ENCODE peak calls at places on chromosomes 6 and 20, in ten cellular contexts. X is left lung, T is cardiac muscle cell, E is GM23338, L is AG04450, O is stomach, U is AG10803, C is mammary epithelial cell, W is left ventricle myocardium inferior, S is Panc1. I is an unnamed sample.

GRCh38 chr6:41635365-41635764 is 2.9 kb upstream of the MDFI start:
- DNase-seq in X (no peak), E (no peak), U (no peak), T (no peak), L (no peak), C (no peak), O (no peak), S (no peak), W (no peak), I (no peak)

GRCh38 chr6:138527376-138528092 is 28.2 kb upstream of the NHSL1 start:
- DNase-seq in L (no peak), W (no peak), U (peak; percentile 24), T (no peak), C (no peak), S (no peak), E (peak; percentile 44), X (no peak), O (no peak), I (no peak)

GRCh38 chr6:154157082-154157481 is 118.0 kb downstream of the OPRM1 start:
- DNase-seq in S (no peak), E (no peak), O (no peak), U (no peak), L (no peak), W (no peak), X (no peak), C (no peak), T (no peak), I (no peak)

GRCh38 chr6:90719321-90720195 is 132.7 kb upstream of the MAP3K7 start:
- DNase-seq in X (no peak), E (no peak), U (no peak), W (no peak), S (no peak), C (peak; percentile 67), T (no peak), O (no peak), L (no peak), I (no peak)

GRCh38 chr6:66396549-66396948 is 689.5 kb upstream of the EYS start:
- DNase-seq in W (no peak), U (no peak), S (no peak), X (no peak), C (no peak), E (no peak), L (no peak), O (peak; percentile 26), T (no peak), I (no peak)

GRCh38 chr6:24990227-24990843 is 54.6 kb upstream of the RIPOR2 start:
- DNase-seq in T (peak; percentile 65), E (no peak), W (no peak), O (no peak), X (no peak), S (no peak), U (peak; percentile 17), L (no peak), C (no peak), I (no peak)

GRCh38 chr20:5864873-5865582 is 85.3 kb downstream of the TRMT6 start:
- DNase-seq in T (peak; percentile 81), X (no peak), O (no peak), L (no peak), W (no peak), C (peak; percentile 48), E (no peak), S (no peak), U (peak; percentile 45), I (no peak)

GRCh38 chr20:57388953-57389694 is 2.1 kb upstream of the RBM38 start:
- DNase-seq in S (no peak), X (peak; percentile 82), T (peak; percentile 84), W (peak; percentile 86), C (peak; percentile 58), E (peak; percentile 80), U (peak; percentile 71), L (no peak), O (peak; percentile 90), I (no peak)

GRCh38 chr6:21846541-21847451 is 253.2 kb downstream of the SOX4 start:
- DNase-seq in L (no peak), C (no peak), S (no peak), U (no peak), T (no peak), X (no peak), O (no peak), E (peak; percentile 69), W (no peak), I (peak; percentile 86)

GRCh38 chr6:134342211-134342610 is 24.3 kb upstream of the SGK1 start:
- DNase-seq in U (no peak), X (no peak), T (no peak), E (no peak), W (peak; percentile 79), C (no peak), O (no peak), L (no peak), S (no peak), I (no peak)

GRCh38 chr6:2498224-2498623 is 252.5 kb downstream of the MYLK4 start:
- DNase-seq in O (no peak), X (no peak), W (no peak), S (no peak), C (peak; percentile 83), L (no peak), T (peak; percentile 29), E (no peak), U (no peak), I (no peak)

GRCh38 chr20:40462600-40462999 is 226.4 kb downstream of the MAFB start:
- DNase-seq in L (no peak), T (no peak), X (no peak), W (no peak), O (no peak), E (no peak), U (no peak), S (no peak), C (no peak), I (no peak)

GRCh38 chr6:42449917-42450313 is 1.8 kb downstream of the TRERF1 start:
- DNase-seq in E (peak; percentile 63), C (no peak), U (no peak), O (no peak), T (no peak), S (no peak), L (no peak), X (no peak), W (no peak), I (no peak)

GRCh38 chr20:50980851-50981713 is 22.5 kb downstream of the MOCS3 start:
- DNase-seq in C (peak; percentile 52), T (peak; percentile 75), U (peak; percentile 64), E (peak; percentile 89), W (no peak), O (peak; percentile 51), S (no peak), X (peak; percentile 51), L (no peak), I (peak; percentile 47)

GRCh38 chr6:34888441-34888820 is 589 bp upstream of the TAF11 start:
- DNase-seq in X (no peak), W (no peak), C (no peak), O (no peak), S (no peak), L (no peak), T (no peak), E (no peak), U (peak; percentile 8), I (no peak)

GRCh38 chr6:27644528-27644927 is 171.6 kb upstream of the ZNF184 start:
- DNase-seq in W (no peak), O (no peak), T (no peak), E (no peak), C (no peak), X (no peak), U (no peak), S (no peak), L (no peak), I (no peak)

GRCh38 chr6:170130771-170131241 is 160.1 kb downstream of the DLL1 start:
- DNase-seq in X (no peak), C (no peak), E (no peak), W (no peak), T (no peak), L (no peak), U (no peak), O (peak; percentile 23), S (no peak), I (no peak)

GRCh38 chr6:27684264-27685211 is 211.6 kb upstream of the ZNF184 start:
- DNase-seq in X (peak; percentile 44), U (peak; percentile 73), E (peak; percentile 92), L (no peak), C (peak; percentile 92), W (no peak), T (peak; percentile 84), S (peak; percentile 98), O (no peak), I (peak; percentile 84)

DNA sequence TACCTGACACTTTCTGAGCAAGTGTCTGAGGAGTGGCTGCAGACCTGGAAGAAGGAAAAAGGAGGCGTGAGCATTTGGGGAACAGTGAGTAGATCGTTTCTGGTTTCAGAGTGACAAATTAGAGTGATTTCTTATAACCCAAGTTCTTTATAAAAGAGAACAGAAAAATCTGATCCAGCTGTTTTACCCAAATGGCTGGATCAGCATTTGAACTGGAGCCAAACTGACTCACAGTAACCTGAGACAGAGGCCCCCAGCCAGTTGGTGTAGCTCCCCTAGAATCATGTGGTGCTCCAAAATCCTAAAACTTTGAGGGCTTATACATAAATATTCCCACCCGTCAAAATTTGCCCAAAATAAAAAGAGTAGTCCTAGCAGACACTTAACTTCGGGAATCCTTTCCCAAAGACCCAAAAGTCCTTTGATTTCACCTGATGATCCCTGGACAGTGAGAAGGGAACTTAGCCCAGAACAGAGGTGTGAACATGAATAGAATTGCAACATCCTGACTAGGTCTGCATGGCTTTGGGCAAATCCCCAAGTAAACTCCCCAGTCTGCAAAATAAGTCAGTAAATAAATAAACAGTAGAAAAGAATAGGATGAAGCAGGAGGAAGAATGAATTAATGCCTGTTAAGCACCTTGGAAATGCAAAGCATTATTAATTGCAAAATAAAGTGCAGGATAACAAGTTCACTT is 262.1 kb upstream of the JARID2 start:
- DNase-seq in X (no peak), L (no peak), T (peak; percentile 7), O (no peak), E (no peak), U (no peak), C (peak; percentile 17), S (no peak), W (no peak), I (no peak)
- H3K4me3 ChIP-seq in X (no peak overlapping the region), L (no peak overlapping the region), T (no peak overlapping the region), O (no peak overlapping the region), E (no peak overlapping the region), U (no peak overlapping the region), C (no peak overlapping the region), S (no peak overlapping the region), W (no peak overlapping the region), I (no peak overlapping the region)

GRCh38 chr6:166553563-166554271 is 32.8 kb downstream of the RAMACL start:
- DNase-seq in E (no peak), X (no peak), O (no peak), S (no peak), W (peak; percentile 50), C (peak; percentile 81), L (peak; percentile 61), T (peak; percentile 81), U (peak; percentile 88), I (no peak)
- H3K4me3 ChIP-seq in E (no peak overlapping the region), X (no peak overlapping the region), O (no peak overlapping the region), S (no peak overlapping the region), W (peak overlapping the region; percentile 22), C (no peak overlapping the region), L (no peak overlapping the region), T (no peak overlapping the region), U (no peak overlapping the region), I (no peak overlapping the region)

GRCh38 chr6:165659945-165660862 is 2.8 kb downstream of the PDE10A start:
- DNase-seq in X (no peak), U (no peak), W (no peak), T (peak; percentile 48), C (no peak), O (no peak), L (no peak), E (peak; percentile 75), S (no peak), I (no peak)
- H3K4me3 ChIP-seq in X (peak overlapping the region; percentile 28), U (peak overlapping the region; percentile 41), W (peak overlapping the region; percentile 93), T (peak overlapping the region; percentile 70), C (no peak overlapping the region), O (peak overlapping the region; percentile 57), L (peak overlapping the region; percentile 40), E (peak overlapping the region; percentile 71), S (peak overlapping the region; percentile 82), I (no peak overlapping the region)

GRCh38 chr20:37520417-37520751 is 666 bp upstream of the NNAT start:
- DNase-seq in O (peak; percentile 22), S (no peak), E (no peak), U (no peak), W (no peak), T (no peak), C (no peak), L (no peak), X (no peak), I (no peak)
- H3K4me3 ChIP-seq in O (no peak overlapping the region), S (no peak overlapping the region), E (no peak overlapping the region), U (no peak overlapping the region), W (no peak overlapping the region), T (no peak overlapping the region), C (no peak overlapping the region), L (no peak overlapping the region), X (no peak overlapping the region), I (no peak overlapping the region)

I was measured in Jurkat, Clone E6-1.